ENCODE peak calls at places on chromosome 16, in ten cellular contexts. H, D, S, W, F, X, G, Q, A and E are unnamed samples.
A peak's percentile ranks its signal among the peaks of the same experiment; 100 is the strongest.

GRCh38 chr16:2365895-2366294 is 25.4 kb upstream of the ABCA3 start:
- DNase-seq in H (no peak), D (peak; percentile 83), S (peak; percentile 69), W (peak; percentile 29), F (peak; percentile 18), X (no peak), G (peak; percentile 82), Q (peak; percentile 70), A (peak; percentile 79), E (peak; percentile 24)

GRCh38 chr16:57865746-57866528 is 63.6 kb upstream of the KIFC3 start:
- DNase-seq in H (no peak), D (no peak), S (no peak), W (no peak), F (no peak), X (no peak), G (no peak), Q (no peak), A (no peak), E (no peak)

GRCh38 chr16:68339214-68339613 is 28.4 kb downstream of the PRMT7 start:
- DNase-seq in H (no peak), D (no peak), S (no peak), W (no peak), F (no peak), X (no peak), G (no peak), Q (no peak), A (no peak), E (no peak)

GRCh38 chr16:47196457-47196856 is 52.7 kb upstream of the NETO2 start:
- DNase-seq in H (no peak), D (no peak), S (no peak), W (no peak), F (no peak), X (no peak), G (no peak), Q (no peak), A (no peak), E (no peak)

GRCh38 chr16:90019543-90020259 is 445 bp upstream of the DBNDD1 start:
- DNase-seq in H (peak; percentile 45), D (peak; percentile 67), S (no peak), W (no peak), F (peak; percentile 53), X (peak; percentile 62), G (peak; percentile 46), Q (peak; percentile 89), A (peak; percentile 75), E (peak; percentile 55)

GRCh38 chr16:79532785-79533184 is 67.8 kb downstream of the MAF start:
- DNase-seq in H (no peak), D (no peak), S (no peak), W (no peak), F (no peak), X (no peak), G (no peak), Q (no peak), A (no peak), E (no peak)

GRCh38 chr16:75529959-75530358 is 5.9 kb downstream of the CHST5 start:
- DNase-seq in H (no peak), D (no peak), S (no peak), W (no peak), F (no peak), X (no peak), G (no peak), Q (no peak), A (no peak), E (no peak)

GRCh38 chr16:46859719-46860152 is 24.4 kb upstream of the GPT2 start:
- DNase-seq in H (no peak), D (peak; percentile 95), S (peak; percentile 81), W (peak; percentile 52), F (peak; percentile 52), X (peak; percentile 59), G (peak; percentile 69), Q (peak; percentile 91), A (peak; percentile 76), E (no peak)

GRCh38 chr16:14300631-14301149 is 229.6 kb downstream of the MRTFB start:
- DNase-seq in H (peak; percentile 88), D (peak; percentile 90), S (peak; percentile 89), W (peak; percentile 68), F (no peak), X (peak; percentile 69), G (peak; percentile 86), Q (peak; percentile 85), A (peak; percentile 89), E (peak; percentile 74)

GRCh38 chr16:70601576-70602575 is 44.5 kb upstream of the IL34 start:
- DNase-seq in H (no peak), D (no peak), S (peak; percentile 76), W (no peak), F (no peak), X (no peak), G (no peak), Q (peak; percentile 24), A (peak; percentile 36), E (no peak)

GRCh38 chr16:79991918-79992317 is 391.4 kb upstream of the MAF start:
- DNase-seq in H (no peak), D (no peak), S (no peak), W (no peak), F (no peak), X (no peak), G (no peak), Q (no peak), A (no peak), E (no peak)

GRCh38 chr16:87921236-87921773 is 15.0 kb downstream of the CA5A start:
- DNase-seq in H (no peak), D (no peak), S (no peak), W (no peak), F (no peak), X (no peak), G (no peak), Q (no peak), A (no peak), E (no peak)

GRCh38 chr16:29986931-29987330 is 8.5 kb downstream of the HIRIP3 start:
- DNase-seq in H (no peak), D (no peak), S (no peak), W (no peak), F (no peak), X (no peak), G (no peak), Q (no peak), A (no peak), E (no peak)

GRCh38 chr16:1397779-1398178 is 16.7 kb downstream of the UNKL start:
- DNase-seq in H (no peak), D (no peak), S (no peak), W (no peak), F (no peak), X (no peak), G (no peak), Q (no peak), A (no peak), E (no peak)

GRCh38 chr16:78640886-78641285 is 541.4 kb downstream of the WWOX start:
- DNase-seq in H (no peak), D (no peak), S (no peak), W (no peak), F (no peak), X (no peak), G (no peak), Q (no peak), A (no peak), E (no peak)

GRCh38 chr16:8946544-8946943 is 17.2 kb downstream of the USP7 start:
- DNase-seq in H (peak; percentile 53), D (no peak), S (no peak), W (no peak), F (no peak), X (peak; percentile 63), G (no peak), Q (no peak), A (no peak), E (no peak)

GRCh38 chr16:17491140-17491662 is 20.4 kb upstream of the XYLT1 start:
- DNase-seq in H (no peak), D (no peak), S (no peak), W (no peak), F (no peak), X (no peak), G (no peak), Q (no peak), A (no peak), E (no peak)
- TF ChIP-seq CTCF in H (no peak), D (no peak), S (no peak), W (no peak), F (no peak), X (no peak), G (peak; percentile 4), Q (no peak), A (no peak), E (no peak)

GRCh38 chr16:73064227-73064995 is 16.5 kb upstream of the ZFHX3 start:
- DNase-seq in H (no peak), D (peak; percentile 90), S (peak; percentile 88), W (peak; percentile 60), F (no peak), X (no peak), G (peak; percentile 71), Q (peak; percentile 78), A (no peak), E (no peak)
- H3K4me3 ChIP-seq in H (no peak overlapping the region), D (peak overlapping the region; percentile 36), S (no peak overlapping the region), W (peak overlapping the region; percentile 55), F (peak overlapping the region; percentile 31), X (no peak overlapping the region), G (peak overlapping the region; percentile 49), Q (peak overlapping the region; percentile 22), A (peak overlapping the region; percentile 34), E (peak overlapping the region; percentile 20)

DNA sequence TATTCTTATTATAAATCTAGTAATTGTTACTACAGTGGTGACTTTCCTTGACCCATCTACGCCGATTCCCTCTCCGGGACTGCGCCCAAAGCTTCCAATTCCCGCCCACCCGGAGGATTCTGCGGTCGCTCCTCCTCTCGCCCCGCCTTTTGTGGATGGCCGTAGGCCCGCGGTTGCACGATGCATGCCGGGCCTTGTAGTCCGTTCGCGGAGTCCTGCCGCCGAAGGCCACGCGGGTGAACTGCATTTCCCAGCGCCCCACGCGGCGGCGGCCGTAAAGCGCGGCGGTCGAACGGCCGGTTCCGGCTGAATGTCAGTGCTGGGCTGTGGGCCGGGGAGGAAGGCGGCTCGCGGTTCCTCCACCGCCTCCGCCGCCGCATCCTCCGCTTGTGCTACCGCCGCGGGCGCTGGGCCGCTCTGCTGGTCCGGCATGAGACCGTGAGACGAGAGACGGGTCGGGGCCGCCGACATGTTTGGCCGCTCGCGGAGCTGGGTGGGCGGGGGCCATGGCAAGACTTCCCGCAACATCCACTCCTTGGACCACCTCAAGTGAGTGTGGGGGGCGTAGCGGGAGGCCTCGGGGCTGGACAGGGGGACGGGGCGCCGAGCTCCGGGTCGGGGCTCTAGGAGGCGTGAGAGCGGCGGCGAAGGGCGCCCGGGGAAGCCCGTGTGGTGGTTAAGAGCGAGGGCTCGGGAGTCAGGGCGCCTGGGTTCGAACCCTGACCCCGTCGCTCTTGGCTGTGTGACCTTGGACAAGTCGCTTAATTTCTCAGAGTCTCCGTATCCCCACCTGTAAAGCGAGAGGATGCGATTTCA is at the start of gene CLEC16A:
- DNase-seq in H (peak; percentile 98), D (peak; percentile 97), S (peak; percentile 98), W (peak; percentile 80), F (peak; percentile 92), X (peak; percentile 98), G (peak; percentile 96), Q (peak; percentile 96), A (peak; percentile 98), E (peak; percentile 92)
- TF ChIP-seq CTCF in H (no peak), D (no peak), S (no peak), W (no peak), F (no peak), X (peak; percentile 51), G (no peak), Q (no peak), A (no peak), E (no peak)

DNA sequence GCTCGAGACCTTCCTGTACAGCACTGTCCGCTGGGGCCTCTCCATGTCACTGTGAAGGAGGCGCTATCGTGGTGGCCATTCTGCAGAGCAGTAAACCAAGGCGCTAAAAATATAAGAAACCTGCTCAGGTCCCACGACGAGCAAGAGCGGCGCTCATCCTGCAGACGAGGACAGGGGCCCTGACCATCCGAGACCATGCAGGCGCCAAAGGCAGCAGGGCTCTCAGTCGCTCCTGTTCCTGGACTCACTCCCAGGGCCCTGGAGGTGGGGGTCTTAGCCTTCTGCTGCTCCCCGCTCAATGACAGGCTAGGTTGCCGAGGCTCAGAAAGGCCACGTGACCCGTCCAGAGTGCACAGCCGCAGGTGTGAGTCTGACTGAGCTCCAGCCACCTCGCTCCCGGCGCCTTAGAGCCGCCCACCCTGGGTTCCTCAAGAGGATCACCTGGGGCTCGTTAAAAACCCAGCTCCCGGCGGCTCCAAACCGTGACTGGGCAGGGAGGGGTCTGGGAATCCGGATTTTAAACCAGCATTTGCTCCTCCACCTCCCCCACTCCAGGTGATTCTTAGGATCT is 503 bp upstream of the ATP2C2 start:
- DNase-seq in H (no peak), D (no peak), S (no peak), W (no peak), F (no peak), X (peak; percentile 60), G (no peak), Q (no peak), A (no peak), E (no peak)
- H3K4me3 ChIP-seq in H (no peak overlapping the region), D (no peak overlapping the region), S (peak overlapping the region; percentile 22), W (no peak overlapping the region), F (no peak overlapping the region), X (peak overlapping the region; percentile 64), G (no peak overlapping the region), Q (no peak overlapping the region), A (no peak overlapping the region), E (no peak overlapping the region)